ENCODE peak calls at places on chromosomes 12 and 14, in five cellular contexts. H is adrenal gland, R is hippocampal formation, W is coronary artery, E is hypothalamus. B is an unnamed sample.

GRCh38 chr14:50045039-50045711 is 71.2 kb downstream of the VCPKMT start:
- DNase-seq in H (peak; percentile 94), R (no peak), W (no peak), E (no peak), B (no peak)

GRCh38 chr12:80195143-80195726 is 95.9 kb downstream of the OTOGL start:
- DNase-seq in H (peak; percentile 54), R (peak; percentile 9), W (no peak), E (no peak), B (peak; percentile 8)

GRCh38 chr12:71439362-71439612 is 311 bp upstream of the LGR5 start:
- DNase-seq in H (no peak), R (no peak), W (no peak), E (no peak), B (no peak)

GRCh38 chr14:59123975-59124374 is 64.5 kb upstream of the DAAM1 start:
- DNase-seq in H (no peak), R (peak; percentile 43), W (no peak), E (no peak), B (peak; percentile 32)

GRCh38 chr14:99860219-99860618 is 67.0 kb downstream of the EML1 start:
- DNase-seq in H (no peak), R (no peak), W (no peak), E (no peak), B (no peak)

GRCh38 chr14:64614992-64615391 is 65.2 kb downstream of the PPP1R36 start:
- DNase-seq in H (peak; percentile 44), R (no peak), W (no peak), E (no peak), B (no peak)

GRCh38 chr14:34741840-34742239 is 27.4 kb upstream of the CFL2 start:
- DNase-seq in H (no peak), R (no peak), W (no peak), E (no peak), B (no peak)

GRCh38 chr14:104103061-104104005 is 17.8 kb downstream of the ASPG start:
- DNase-seq in H (no peak), R (no peak), W (no peak), E (no peak), B (no peak)

GRCh38 chr14:101315802-101316296 is 245.4 kb upstream of the DIO3 start:
- DNase-seq in H (no peak), R (no peak), W (no peak), E (no peak), B (no peak)

GRCh38 chr12:52004042-52004648 is 2.6 kb upstream of the TAMALIN start:
- DNase-seq in H (peak; percentile 83), R (peak; percentile 61), W (no peak), E (no peak), B (peak; percentile 71)

GRCh38 chr14:58864751-58865519 is 227.2 kb downstream of the DACT1 start:
- DNase-seq in H (no peak), R (no peak), W (no peak), E (no peak), B (no peak)

GRCh38 chr12:31845613-31846321 is 113.4 kb upstream of the RESF1 start:
- DNase-seq in H (no peak), R (no peak), W (no peak), E (no peak), B (no peak)

GRCh38 chr12:120688527-120689071 is 1.6 kb downstream of the MLEC start:
- DNase-seq in H (no peak), R (no peak), W (no peak), E (no peak), B (no peak)

GRCh38 chr12:98243190-98243589 is 272.2 kb upstream of the TMPO start:
- DNase-seq in H (no peak), R (no peak), W (no peak), E (no peak), B (no peak)

GRCh38 chr14:80491131-80491530 is 279.8 kb upstream of the DIO2 start:
- DNase-seq in H (no peak), R (no peak), W (no peak), E (no peak), B (peak; percentile 11)

GRCh38 chr14:71103662-71104484 is 196.6 kb downstream of the PCNX1 start:
- DNase-seq in H (no peak), R (peak; percentile 47), W (no peak), E (no peak), B (peak; percentile 27)

GRCh38 chr12:52041695-52042123 is 9.5 kb upstream of the NR4A1 start:
- DNase-seq in H (peak; percentile 78), R (no peak), W (no peak), E (no peak), B (no peak)

GRCh38 chr12:122203301-122203967 is at the start of gene B3GNT4:
- DNase-seq in H (peak; percentile 78), R (no peak), W (no peak), E (no peak), B (no peak)

B was measured in midbrain.